ENCODE peak calls at places on chromosomes 6 and 20, in ten cellular contexts. W is spleen, O is Calu3, D is pancreas, G is B cell, C is cardiac fibroblast, K is AG04450, X is cardiac muscle cell, I is WTC11, S is left lung. H is an unnamed sample.

GRCh38 chr20:3454821-3455220 is 16.0 kb upstream of the ATRN start:
- DNase-seq in W (no peak), O (no peak), D (no peak), G (no peak), C (no peak), K (no peak), X (no peak), I (no peak), S (no peak), H (no peak)

GRCh38 chr6:2714359-2714895 is 36.3 kb downstream of the MYLK4 start:
- DNase-seq in W (no peak), O (no peak), D (no peak), G (no peak), C (peak), K (peak), X (peak), I (no peak), S (no peak), H (no peak)

GRCh38 chr20:38180781-38181180 is 15.7 kb upstream of the TGM2 start:
- DNase-seq in W (no peak), O (no peak), D (no peak), G (no peak), C (no peak), K (no peak), X (no peak), I (no peak), S (no peak), H (no peak)

GRCh38 chr20:25745100-25745499 is 48.4 kb upstream of the ZNF337 start:
- DNase-seq in W (no peak), O (no peak), D (no peak), G (no peak), C (no peak), K (no peak), X (no peak), I (no peak), S (no peak), H (no peak)

GRCh38 chr6:83309344-83309743 is 116.2 kb downstream of the RWDD2A start:
- DNase-seq in W (no peak), O (no peak), D (no peak), G (no peak), C (peak), K (no peak), X (peak), I (no peak), S (no peak), H (no peak)

GRCh38 chr6:25842526-25842925 is 10.7 kb upstream of the SLC17A1 start:
- DNase-seq in W (no peak), O (no peak), D (no peak), G (no peak), C (no peak), K (no peak), X (no peak), I (no peak), S (no peak), H (no peak)

GRCh38 chr6:151452750-151453427 is 963 bp upstream of the RMND1 start:
- DNase-seq in W (no peak), O (no peak), D (peak), G (no peak), C (peak), K (no peak), X (peak), I (no peak), S (no peak), H (no peak)

GRCh38 chr6:24951831-24952299 is 16.1 kb upstream of the RIPOR2 start:
- DNase-seq in W (peak), O (no peak), D (no peak), G (peak), C (no peak), K (no peak), X (no peak), I (no peak), S (no peak), H (no peak)

GRCh38 chr6:53326372-53327016 is 22.3 kb downstream of the ELOVL5 start:
- DNase-seq in W (no peak), O (peak), D (no peak), G (no peak), C (peak), K (peak), X (peak), I (no peak), S (no peak), H (no peak)

GRCh38 chr6:81166770-81167169 is 585.7 kb downstream of the TENT5A start:
- DNase-seq in W (no peak), O (no peak), D (no peak), G (no peak), C (peak), K (peak), X (peak), I (no peak), S (no peak), H (no peak)

GRCh38 chr6:54694928-54695532 is 151.5 kb upstream of the FAM83B start:
- DNase-seq in W (no peak), O (no peak), D (no peak), G (no peak), C (no peak), K (no peak), X (no peak), I (no peak), S (no peak), H (no peak)

GRCh38 chr6:54695815-54696214 is 150.8 kb upstream of the FAM83B start:
- DNase-seq in W (no peak), O (no peak), D (no peak), G (no peak), C (no peak), K (no peak), X (no peak), I (no peak), S (no peak), H (no peak)

GRCh38 chr6:54698974-54699373 is 147.6 kb upstream of the FAM83B start:
- DNase-seq in W (no peak), O (peak), D (no peak), G (no peak), C (no peak), K (no peak), X (no peak), I (no peak), S (no peak), H (no peak)

GRCh38 chr6:54700158-54700557 is 146.4 kb upstream of the FAM83B start:
- DNase-seq in W (no peak), O (no peak), D (no peak), G (no peak), C (no peak), K (no peak), X (no peak), I (no peak), S (no peak), H (no peak)

GRCh38 chr6:54697423-54697822 is 149.1 kb upstream of the FAM83B start:
- DNase-seq in W (no peak), O (peak), D (no peak), G (no peak), C (peak), K (peak), X (peak), I (no peak), S (no peak), H (no peak)
- TF ChIP-seq CTCF in W (no peak), O (no peak), D (peak), G (no peak), C (peak), K (peak), X (peak), I (no peak), S (no peak), H (no peak)

DNA sequence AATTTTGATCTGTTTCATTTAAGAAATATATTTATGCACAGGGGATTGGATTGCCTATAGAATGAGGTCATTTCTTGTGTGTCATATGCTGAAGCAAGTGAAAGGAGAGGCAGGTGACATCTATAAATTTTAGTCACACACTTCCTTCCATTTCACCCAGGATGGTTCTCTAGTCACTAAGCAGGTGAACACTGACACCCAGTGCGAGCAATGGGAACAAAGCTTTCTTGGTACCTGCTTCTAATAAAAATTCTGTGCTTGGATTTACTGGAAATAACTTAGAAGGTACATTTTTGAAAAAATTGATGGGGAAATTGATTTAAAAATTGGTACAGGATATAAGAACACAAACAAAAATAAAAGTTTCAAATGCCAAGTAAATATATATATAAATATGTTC is 66.9 kb upstream of the MC3R start:
- DNase-seq in W (no peak), O (no peak), D (no peak), G (no peak), C (no peak), K (no peak), X (no peak), I (no peak), S (no peak), H (no peak)
- TF ChIP-seq CTCF in W (no peak), O (no peak), D (no peak), G (no peak), C (no peak), K (no peak), X (no peak), I (no peak), S (no peak), H (no peak)

DNA sequence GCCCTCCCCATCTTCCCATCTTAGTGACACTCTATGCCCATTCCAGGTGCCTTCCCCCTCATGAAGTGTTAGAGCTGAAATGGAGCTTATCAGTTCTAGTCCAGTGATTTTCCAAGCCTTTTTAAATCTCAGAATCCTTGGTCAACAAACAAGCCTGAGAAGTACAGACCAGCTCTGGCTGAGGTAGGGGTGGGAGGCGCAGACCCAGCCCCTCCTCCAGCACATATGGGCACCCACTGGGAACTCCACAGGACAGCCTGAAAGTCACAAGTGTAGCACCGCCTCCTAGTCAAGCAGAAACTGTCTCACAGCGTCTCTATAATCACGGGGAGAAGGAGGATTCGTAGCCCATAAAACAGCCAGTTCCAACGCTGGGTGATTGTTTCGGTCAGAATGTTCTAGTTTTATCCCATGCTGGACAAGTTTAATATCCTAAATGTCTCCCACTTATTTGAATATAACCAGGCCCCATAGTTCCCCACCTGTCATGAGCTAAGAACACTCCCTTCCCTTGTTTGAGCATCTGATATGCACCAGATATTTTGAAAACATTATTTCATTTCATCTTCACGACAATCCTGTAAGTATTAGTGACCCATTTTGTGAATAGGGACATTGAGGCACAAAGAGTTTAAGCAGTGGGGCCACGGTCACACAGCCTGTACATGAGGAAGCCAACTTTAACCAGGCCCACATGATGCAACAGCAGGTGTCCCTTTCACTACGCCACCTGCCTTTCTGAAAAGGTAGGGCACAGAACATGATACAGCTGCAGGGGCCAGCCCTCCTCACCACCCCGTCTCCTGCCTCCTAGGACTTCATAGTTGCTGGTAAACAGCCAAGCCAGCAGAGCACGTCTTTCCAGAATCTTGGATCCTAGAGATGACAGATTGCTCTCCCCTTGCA is 40.1 kb downstream of the TRAF3IP2 start:
- DNase-seq in W (no peak), O (peak), D (no peak), G (no peak), C (no peak), K (no peak), X (no peak), I (peak), S (no peak), H (no peak)
- TF ChIP-seq CTCF in W (no peak), O (no peak), D (peak), G (peak), C (no peak), K (no peak), X (no peak), I (peak), S (no peak), H (no peak)

DNA sequence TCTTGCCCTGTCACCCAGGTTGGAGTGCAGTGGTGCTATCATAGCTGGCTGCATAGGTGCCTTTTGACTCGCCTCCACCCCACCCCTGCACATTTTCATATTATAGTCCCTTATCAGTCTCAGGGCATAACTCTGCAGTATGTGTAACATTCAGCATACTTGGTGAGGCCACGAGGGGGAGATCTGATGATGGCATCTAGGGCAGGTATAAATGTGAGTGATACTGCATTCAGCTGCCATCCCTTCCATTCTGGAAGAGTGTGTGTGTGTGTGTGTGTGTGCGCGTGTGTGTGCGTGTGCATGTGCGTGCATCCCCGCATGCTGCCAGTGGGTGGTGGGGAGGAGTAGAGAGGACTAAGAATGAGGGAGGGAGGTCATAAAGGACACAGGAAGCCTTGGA is 81.4 kb downstream of the JARID2 start:
- DNase-seq in W (no peak), O (peak), D (no peak), G (no peak), C (no peak), K (no peak), X (no peak), I (no peak), S (no peak), H (no peak)
- TF ChIP-seq CTCF in W (no peak), O (no peak), D (no peak), G (peak), C (peak), K (peak), X (peak), I (no peak), S (peak), H (peak)

H was measured in natural killer cell.